ENCODE peak calls at places on chromosomes 5 and 9, in four cellular contexts. F, W, C and Z are unnamed samples.

GRCh38 chr9:89870207-89870606 is 265.4 kb downstream of the GADD45G start:
- DNase-seq in F (no peak), W (no peak), C (no peak), Z (no peak)

GRCh38 chr5:65721050-65721774 is 697 bp downstream of the SGTB start:
- DNase-seq in F (no peak), W (peak), C (peak), Z (peak)

GRCh38 chr5:27748847-27749246 is 710.5 kb upstream of the CDH9 start:
- DNase-seq in F (no peak), W (no peak), C (no peak), Z (no peak)

GRCh38 chr9:123997665-123998277 is 13.8 kb upstream of the LHX2 start:
- DNase-seq in F (no peak), W (no peak), C (no peak), Z (peak)

GRCh38 chr5:135244620-135245021 is 154.4 kb downstream of the MACROH2A1 start:
- DNase-seq in F (no peak), W (no peak), C (no peak), Z (no peak)

GRCh38 chr9:95746408-95747165 is 128.9 kb upstream of the ERCC6L2 start:
- DNase-seq in F (no peak), W (no peak), C (no peak), Z (no peak)

GRCh38 chr9:89195149-89195797 is 16.7 kb upstream of the SHC3 start:
- DNase-seq in F (no peak), W (no peak), C (no peak), Z (no peak)

GRCh38 chr9:4299006-4299795 is 667 bp downstream of the GLIS3 start:
- DNase-seq in F (no peak), W (no peak), C (peak), Z (peak)

GRCh38 chr5:173789031-173789920 is 98.9 kb upstream of the CPEB4 start:
- DNase-seq in F (no peak), W (no peak), C (no peak), Z (no peak)

GRCh38 chr5:91070761-91071429 is 312.2 kb downstream of the ARRDC3 start:
- DNase-seq in F (no peak), W (no peak), C (no peak), Z (no peak)

GRCh38 chr5:35436441-35437057 is 181.1 kb upstream of the SPEF2 start:
- DNase-seq in F (no peak), W (peak), C (peak), Z (no peak)

GRCh38 chr5:39648539-39649200 is 223.9 kb upstream of the DAB2 start:
- DNase-seq in F (no peak), W (no peak), C (no peak), Z (no peak)

GRCh38 chr5:60483046-60483445 is 216.9 kb downstream of the DEPDC1B start:
- DNase-seq in F (no peak), W (no peak), C (no peak), Z (no peak)

GRCh38 chr9:114929166-114929565 is 1.2 kb downstream of the TNFSF8 start:
- DNase-seq in F (no peak), W (no peak), C (no peak), Z (no peak)

GRCh38 chr5:83026930-83027687 is 50.1 kb downstream of the TMEM167A start:
- DNase-seq in F (peak), W (no peak), C (no peak), Z (peak)

DNA sequence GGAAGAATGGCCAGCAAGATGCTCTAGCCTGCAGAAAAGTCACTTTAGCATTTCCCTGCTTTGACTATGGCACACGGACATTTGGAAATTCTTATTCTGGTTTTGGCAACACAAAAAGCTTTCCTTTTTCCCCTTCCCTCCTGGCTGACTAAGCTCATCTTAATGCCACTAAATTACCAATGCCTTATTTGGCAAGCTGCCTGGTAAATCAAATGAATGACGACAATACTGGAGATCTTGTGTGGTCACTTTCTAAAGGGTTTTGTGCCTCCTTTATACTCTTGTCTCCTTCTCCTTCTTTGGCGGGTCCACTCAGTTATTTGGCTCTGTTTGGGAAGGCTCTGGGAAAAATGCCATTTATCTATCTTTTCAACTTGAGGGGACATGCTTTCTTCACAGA is 34.9 kb downstream of the SH3GL2 start:
- DNase-seq in F (no peak), W (no peak), C (no peak), Z (no peak)
- TF ChIP-seq TEAD4 in F (no peak), W (no peak), C (no peak), Z (no peak)

GRCh38 chr5:178247481-178248456 is 15.2 kb upstream of the PHYKPL start:
- DNase-seq in F (no peak), W (no peak), C (peak), Z (no peak)

GRCh38 chr5:178250263-178250662 is 17.7 kb upstream of the PHYKPL start:
- DNase-seq in F (no peak), W (no peak), C (no peak), Z (no peak)

GRCh38 chr5:178246736-178247135 is 14.1 kb upstream of the PHYKPL start:
- DNase-seq in F (no peak), W (no peak), C (no peak), Z (no peak)

GRCh38 chr5:178248750-178249149 is 16.1 kb upstream of the PHYKPL start:
- DNase-seq in F (no peak), W (no peak), C (no peak), Z (no peak)

DNA sequence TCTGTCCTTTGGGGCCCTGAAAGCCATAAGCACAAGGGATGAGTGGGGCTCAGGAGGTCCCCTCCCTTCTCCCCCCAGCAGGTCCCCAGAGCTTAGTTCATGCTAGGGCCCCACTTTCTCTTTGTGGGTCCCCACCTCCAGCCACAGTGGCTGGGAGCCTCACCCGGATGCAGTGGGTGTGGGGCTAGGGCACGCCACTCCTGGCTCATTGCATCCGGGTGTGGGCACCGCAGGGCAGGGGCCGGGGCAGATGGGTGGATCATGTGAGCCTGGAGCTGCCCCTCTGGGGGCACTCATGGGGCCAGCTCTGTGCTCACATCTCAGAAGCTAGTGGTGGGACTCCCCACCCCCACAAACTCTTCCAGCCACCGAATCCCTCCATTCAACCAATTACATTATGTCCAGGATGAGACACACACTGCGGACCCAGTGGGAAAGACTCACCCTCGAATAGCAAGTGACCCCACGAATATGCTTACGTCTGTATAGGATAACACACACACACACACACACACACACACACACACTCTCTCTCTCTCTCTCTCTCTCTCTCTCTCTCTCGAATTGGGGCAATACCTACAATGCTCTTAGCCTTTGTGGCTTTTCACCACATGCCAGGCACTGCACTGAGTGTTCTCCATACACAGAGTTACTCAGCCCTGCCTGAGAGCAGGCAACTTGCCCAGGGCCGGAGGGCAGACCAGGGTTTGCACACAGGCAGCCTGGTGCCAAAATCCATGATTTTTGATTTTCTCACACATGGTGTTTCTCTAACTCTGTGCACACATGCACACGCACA is 16.8 kb upstream of the PHYKPL start:
- DNase-seq in F (no peak), W (no peak), C (no peak), Z (no peak)
- TF ChIP-seq TEAD4 in F (no peak), W (no peak), C (no peak), Z (no peak)

GRCh38 chr5:157100140-157100679 is 8.6 kb downstream of the HAVCR2 start:
- DNase-seq in F (no peak), W (no peak), C (no peak), Z (no peak)
- TF ChIP-seq TEAD4 in F (no peak), W (no peak), C (no peak), Z (no peak)

GRCh38 chr9:83476513-83476912 is 61.7 kb downstream of the FRMD3 start:
- DNase-seq in F (no peak), W (no peak), C (no peak), Z (no peak)

GRCh38 chr9:83475741-83476140 is 62.5 kb downstream of the FRMD3 start:
- DNase-seq in F (no peak), W (no peak), C (no peak), Z (no peak)

GRCh38 chr9:83472764-83473163 is 65.4 kb downstream of the FRMD3 start:
- DNase-seq in F (no peak), W (no peak), C (no peak), Z (no peak)

GRCh38 chr9:83473488-83473971 is 64.7 kb downstream of the FRMD3 start:
- DNase-seq in F (no peak), W (no peak), C (no peak), Z (no peak)

DNA sequence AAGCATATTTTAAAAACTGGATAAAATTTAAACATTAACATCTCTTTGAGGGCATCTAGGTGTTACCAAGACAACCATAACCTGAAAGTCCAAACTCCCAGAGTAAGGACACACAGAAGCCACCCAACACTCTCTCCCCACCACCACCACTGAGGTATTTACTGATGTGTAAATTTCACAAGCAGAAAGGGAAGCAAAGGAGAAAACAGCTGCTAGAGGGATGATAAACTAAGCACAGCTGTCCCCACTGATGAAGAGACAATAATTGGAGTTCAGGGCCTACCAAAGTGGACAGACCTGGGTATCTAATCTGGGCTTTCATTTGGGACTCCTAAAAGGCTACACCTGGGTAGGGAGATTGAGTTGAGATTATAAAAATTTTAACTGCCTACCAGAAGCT is 63.6 kb downstream of the FRMD3 start:
- DNase-seq in F (no peak), W (no peak), C (no peak), Z (no peak)
- TF ChIP-seq TEAD4 in F (no peak), W (no peak), C (no peak), Z (no peak)